ENCODE peak calls at places on chromosomes 1 and 21, in five cellular contexts. S, C, I, E and Z are unnamed samples.

GRCh38 chr1:225917536-225917935 is 6.5 kb downstream of the PYCR2 start:
- DNase-seq in S (peak; percentile 37), I (no peak), C (no peak), E (no peak), Z (no peak)

GRCh38 chr1:198423701-198424100 is 116.8 kb downstream of the ATP6V1G3 start:
- DNase-seq in S (no peak), C (no peak), E (no peak), I (no peak), Z (no peak)

GRCh38 chr1:185284533-185285244 is 32.4 kb downstream of the IVNS1ABP start:
- DNase-seq in C (peak; percentile 51), E (no peak), I (no peak), S (peak; percentile 28), Z (no peak)

GRCh38 chr21:37268186-37268503 is 1.0 kb upstream of the VPS26C start:
- DNase-seq in S (no peak), I (no peak), C (no peak), E (no peak), Z (no peak)

GRCh38 chr1:161721738-161722343 is 497 bp downstream of the FCRLB start:
- DNase-seq in E (no peak), I (no peak), C (peak; percentile 79), S (peak; percentile 92), Z (peak; percentile 89)

GRCh38 chr1:206725053-206725963 is 40.6 kb downstream of the MAPKAPK2 start:
- DNase-seq in S (peak; percentile 51), E (no peak), C (peak; percentile 72), I (peak; percentile 68), Z (peak; percentile 39)

GRCh38 chr1:115052454-115053083 is 22.9 kb downstream of the TSHB start:
- DNase-seq in S (peak; percentile 33), C (peak; percentile 56), E (no peak), I (peak; percentile 65), Z (peak; percentile 39)

GRCh38 chr1:179310721-179311120 is 17.1 kb downstream of the SOAT1 start:
- DNase-seq in S (peak; percentile 96), E (no peak), I (no peak), C (peak; percentile 61), Z (peak; percentile 80)

GRCh38 chr1:230208619-230209261 is 141.7 kb downstream of the GALNT2 start:
- DNase-seq in C (no peak), S (no peak), I (no peak), E (no peak), Z (no peak)

GRCh38 chr1:15741183-15741850 is 982 bp upstream of the TMEM82 start:
- DNase-seq in S (peak; percentile 44), C (peak; percentile 80), I (peak; percentile 81), E (peak; percentile 90), Z (peak; percentile 62)

GRCh38 chr1:38297852-38298251 is 251.3 kb upstream of the POU3F1 start:
- DNase-seq in C (no peak), S (no peak), E (no peak), I (no peak), Z (no peak)

GRCh38 chr1:117367769-117368059 is 465 bp downstream of the MAN1A2 start:
- DNase-seq in I (peak; percentile 55), S (peak; percentile 3), C (no peak), E (no peak), Z (no peak)

GRCh38 chr1:206935491-206936067 is 10.7 kb downstream of the PIGR start:
- DNase-seq in C (peak; percentile 47), S (peak; percentile 7), E (no peak), I (no peak), Z (no peak)

GRCh38 chr1:57158660-57159059 is 192.8 kb upstream of the C8B start:
- DNase-seq in C (no peak), S (no peak), E (no peak), I (no peak), Z (no peak)

GRCh38 chr21:46213620-46214286 is 14.8 kb downstream of the LSS start:
- DNase-seq in E (peak; percentile 31), I (no peak), C (no peak), S (no peak), Z (no peak)

GRCh38 chr1:232922475-232922874 is 27.9 kb upstream of the NTPCR start:
- DNase-seq in I (no peak), E (no peak), S (peak; percentile 36), C (peak; percentile 34), Z (no peak)

GRCh38 chr1:169308313-169309039 is 59.1 kb downstream of the NME7 start:
- DNase-seq in C (no peak), S (no peak), I (no peak), E (no peak), Z (no peak)

GRCh38 chr1:90114521-90115141 is 119.7 kb downstream of the ZNF326 start:
- DNase-seq in E (no peak), C (peak; percentile 65), I (peak; percentile 51), S (peak; percentile 49), Z (peak; percentile 52)

GRCh38 chr21:34996304-34997081 is 52.6 kb downstream of the RUNX1 start:
- DNase-seq in E (no peak), I (no peak), C (peak; percentile 83), S (peak; percentile 41), Z (peak; percentile 30)

GRCh38 chr1:238139713-238140112 is 249.0 kb upstream of the ZP4 start:
- DNase-seq in S (no peak), I (no peak), E (no peak), C (no peak), Z (no peak)

GRCh38 chr1:7888248-7889010 is 35.6 kb upstream of the UTS2 start:
- DNase-seq in S (peak; percentile 56), E (no peak), I (no peak), C (peak; percentile 94), Z (no peak)

GRCh38 chr1:208235356-208235982 is 8.7 kb downstream of the PLXNA2 start:
- DNase-seq in E (no peak), S (no peak), C (no peak), I (no peak), Z (no peak)

GRCh38 chr1:27634166-27634981 is 611 bp downstream of the FGR start:
- DNase-seq in E (no peak), C (peak; percentile 14), S (no peak), I (no peak), Z (no peak)

GRCh38 chr1:224874775-224875174 is 54.7 kb upstream of the DNAH14 start:
- DNase-seq in I (no peak), E (no peak), C (no peak), S (no peak), Z (no peak)

GRCh38 chr1:199724049-199724448 is 303.5 kb upstream of the NR5A2 start:
- DNase-seq in E (no peak), I (no peak), C (no peak), S (no peak), Z (no peak)

GRCh38 chr1:223143760-223144248 is 756 bp upstream of the TLR5 start:
- DNase-seq in S (no peak), E (peak; percentile 83), C (no peak), I (no peak), Z (no peak)

GRCh38 chr1:64263335-64263734 is 59.9 kb downstream of the UBE2U start:
- DNase-seq in I (no peak), S (no peak), E (no peak), C (no peak), Z (no peak)

GRCh38 chr21:24514081-24514733 is 1093.1 kb downstream of the MRPL39 start:
- DNase-seq in S (peak; percentile 27), C (no peak), E (no peak), I (no peak), Z (no peak)
- TF ChIP-seq CTCF in S (peak; percentile 73), C (peak; percentile 31), E (no peak), I (peak; percentile 56), Z (peak; percentile 72)

GRCh38 chr21:39904457-39904856 is 37.2 kb downstream of the PCP4 start:
- DNase-seq in I (no peak), S (no peak), C (no peak), E (no peak), Z (no peak)
- TF ChIP-seq CTCF in I (no peak), S (no peak), C (no peak), E (no peak), Z (no peak)

GRCh38 chr1:17629460-17629859 is 90.0 kb downstream of the ARHGEF10L start:
- DNase-seq in E (no peak), S (no peak), I (no peak), C (no peak), Z (no peak)
- TF ChIP-seq CTCF in E (no peak), S (peak; percentile 10), I (peak; percentile 62), C (no peak), Z (peak; percentile 70)

GRCh38 chr1:87279201-87279860 is 49.3 kb upstream of the LMO4 start:
- DNase-seq in S (peak; percentile 6), I (no peak), E (no peak), C (peak; percentile 36), Z (no peak)

GRCh38 chr1:87274851-87275250 is 53.8 kb upstream of the LMO4 start:
- DNase-seq in C (no peak), E (no peak), I (no peak), S (no peak), Z (no peak)

GRCh38 chr1:87278791-87279190 is 49.9 kb upstream of the LMO4 start:
- DNase-seq in C (peak; percentile 48), I (no peak), S (peak; percentile 16), E (no peak), Z (no peak)

GRCh38 chr1:87284456-87285240 is 44.0 kb upstream of the LMO4 start:
- DNase-seq in S (peak; percentile 2), I (no peak), C (no peak), E (no peak), Z (no peak)

DNA sequence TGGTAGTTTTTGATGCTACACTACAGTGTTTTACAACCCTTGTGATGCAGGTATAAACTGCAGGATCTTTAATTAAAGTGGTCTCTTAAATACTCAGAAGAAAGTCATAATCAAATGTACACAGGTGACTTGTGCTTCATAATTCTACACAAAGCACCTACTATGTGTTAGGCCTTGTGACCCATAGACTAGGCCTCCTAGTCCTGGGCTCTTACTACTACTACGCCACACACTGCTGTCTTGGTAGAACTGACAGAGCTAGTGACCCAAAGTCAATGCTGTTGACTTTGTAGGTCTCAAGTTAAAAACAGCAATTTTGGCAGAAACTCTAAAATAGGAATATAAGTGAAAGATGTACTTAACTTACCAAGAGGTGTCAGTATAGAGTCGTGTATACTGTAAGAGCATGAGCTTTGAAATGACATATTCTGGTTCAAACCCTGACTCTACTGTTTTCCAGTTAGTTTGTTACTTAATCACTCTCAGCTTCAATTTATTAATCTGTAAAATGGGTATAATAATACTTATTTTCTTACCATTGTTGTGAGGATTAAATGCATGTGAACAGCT is 48.6 kb upstream of the LMO4 start:
- DNase-seq in C (peak; percentile 20), I (peak; percentile 29), E (no peak), S (peak; percentile 16), Z (peak; percentile 16)
- TF ChIP-seq CTCF in C (no peak), I (peak; percentile 68), E (no peak), S (no peak), Z (peak; percentile 63)

DNA sequence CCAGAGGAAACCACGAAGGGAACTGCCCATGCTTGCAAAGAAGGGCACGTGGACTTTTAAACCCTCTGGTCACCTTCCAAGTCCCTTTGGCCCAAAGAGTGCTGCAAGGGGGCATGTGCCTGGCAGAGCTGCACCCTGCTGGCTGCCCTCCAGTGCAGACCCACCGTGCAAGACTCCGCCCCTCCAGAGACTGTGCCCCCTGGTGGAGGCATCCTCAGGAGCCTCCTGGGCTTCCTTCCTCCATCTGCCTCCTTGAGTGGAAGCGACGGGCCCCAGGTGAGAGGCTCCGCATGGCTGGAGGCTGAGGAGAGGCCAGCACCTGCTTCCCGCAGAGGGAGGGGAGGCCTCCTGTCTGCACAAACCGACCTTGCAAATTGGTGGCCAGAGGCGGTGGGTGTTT is 100.7 kb downstream of the CRYAA start:
- DNase-seq in I (peak; percentile 54), S (no peak), E (peak; percentile 36), C (no peak), Z (no peak)
- TF ChIP-seq CTCF in I (peak; percentile 72), S (peak; percentile 7), E (no peak), C (peak; percentile 41), Z (peak; percentile 49)